ENCODE peak calls at places on chromosomes 7 and 10, in six cellular contexts. One of them, this sample, is unnamed.

GRCh38 chr7:155205368-155206285 is 92.1 kb upstream of the INSIG1 start:
- DNase-seq in BJ: peak; percentile 98
- DNase-seq in IMR-90: peak; percentile 99
- DNase-seq in testis: peak; percentile 75
- DNase-seq in heart left ventricle: peak; percentile 90
- DNase-seq in H9: peak; percentile 73
- DNase-seq in this sample: peak; percentile 72

GRCh38 chr7:116698930-116699722 is 27.1 kb downstream of the MET start:
- DNase-seq in BJ: no peak
- DNase-seq in IMR-90: no peak
- DNase-seq in testis: no peak
- DNase-seq in heart left ventricle: no peak
- DNase-seq in H9: no peak
- DNase-seq in this sample: no peak

GRCh38 chr7:133794490-133794889 is 332.6 kb upstream of the LRGUK start:
- DNase-seq in BJ: no peak
- DNase-seq in IMR-90: peak; percentile 11
- DNase-seq in testis: no peak
- DNase-seq in heart left ventricle: no peak
- DNase-seq in H9: no peak
- DNase-seq in this sample: no peak

GRCh38 chr10:69845574-69846251 is 44.0 kb downstream of the COL13A1 start:
- DNase-seq in BJ: no peak
- DNase-seq in IMR-90: peak; percentile 42
- DNase-seq in testis: peak; percentile 55
- DNase-seq in heart left ventricle: peak; percentile 73
- DNase-seq in H9: no peak
- DNase-seq in this sample: no peak

GRCh38 chr10:5305374-5305773 is 59.4 kb upstream of the UCN3 start:
- DNase-seq in BJ: peak; percentile 35
- DNase-seq in IMR-90: no peak
- DNase-seq in testis: no peak
- DNase-seq in heart left ventricle: no peak
- DNase-seq in H9: no peak
- DNase-seq in this sample: no peak

GRCh38 chr7:12210179-12211053 is 678 bp upstream of the TMEM106B start:
- DNase-seq in BJ: no peak
- DNase-seq in IMR-90: peak; percentile 8
- DNase-seq in testis: peak; percentile 51
- DNase-seq in heart left ventricle: no peak
- DNase-seq in H9: no peak
- DNase-seq in this sample: no peak

GRCh38 chr7:137266764-137267163 is 76.8 kb downstream of the PTN start:
- DNase-seq in BJ: no peak
- DNase-seq in IMR-90: no peak
- DNase-seq in testis: peak; percentile 25
- DNase-seq in heart left ventricle: no peak
- DNase-seq in H9: no peak
- DNase-seq in this sample: no peak

GRCh38 chr7:52782348-52782747 is 253.1 kb upstream of the POM121L12 start:
- DNase-seq in BJ: no peak
- DNase-seq in IMR-90: no peak
- DNase-seq in testis: no peak
- DNase-seq in heart left ventricle: no peak
- DNase-seq in H9: no peak
- DNase-seq in this sample: no peak

GRCh38 chr10:3197354-3198003 is 24.9 kb upstream of the PITRM1 start:
- DNase-seq in BJ: peak; percentile 62
- DNase-seq in IMR-90: peak; percentile 84
- DNase-seq in testis: peak; percentile 85
- DNase-seq in heart left ventricle: peak; percentile 90
- DNase-seq in H9: peak; percentile 87
- DNase-seq in this sample: peak; percentile 93

GRCh38 chr7:28239823-28240204 is 59.2 kb upstream of the JAZF1 start:
- DNase-seq in BJ: no peak
- DNase-seq in IMR-90: no peak
- DNase-seq in testis: no peak
- DNase-seq in heart left ventricle: no peak
- DNase-seq in H9: no peak
- DNase-seq in this sample: no peak

GRCh38 chr7:137328389-137329120 is 15.0 kb downstream of the PTN start:
- DNase-seq in BJ: no peak
- DNase-seq in IMR-90: peak; percentile 53
- DNase-seq in testis: no peak
- DNase-seq in heart left ventricle: no peak
- DNase-seq in H9: no peak
- DNase-seq in this sample: no peak

GRCh38 chr10:127702201-127702600 is 34.8 kb upstream of the FOXI2 start:
- DNase-seq in BJ: no peak
- DNase-seq in IMR-90: no peak
- DNase-seq in testis: no peak
- DNase-seq in heart left ventricle: no peak
- DNase-seq in H9: no peak
- DNase-seq in this sample: no peak

GRCh38 chr10:12950583-12951128 is 50.9 kb downstream of the CCDC3 start:
- DNase-seq in BJ: no peak
- DNase-seq in IMR-90: no peak
- DNase-seq in testis: no peak
- DNase-seq in heart left ventricle: no peak
- DNase-seq in H9: no peak
- DNase-seq in this sample: no peak

GRCh38 chr7:90973146-90973545 is 291.1 kb upstream of the FZD1 start:
- DNase-seq in BJ: no peak
- DNase-seq in IMR-90: peak; percentile 8
- DNase-seq in testis: no peak
- DNase-seq in heart left ventricle: no peak
- DNase-seq in H9: no peak
- DNase-seq in this sample: no peak

GRCh38 chr7:93014410-93014809 is 103.4 kb downstream of the SAMD9 start:
- DNase-seq in BJ: no peak
- DNase-seq in IMR-90: no peak
- DNase-seq in testis: no peak
- DNase-seq in heart left ventricle: no peak
- DNase-seq in H9: no peak
- DNase-seq in this sample: no peak

GRCh38 chr10:103933557-103934121 is 15.7 kb upstream of the STN1 start:
- DNase-seq in BJ: no peak
- DNase-seq in IMR-90: no peak
- DNase-seq in testis: peak; percentile 60
- DNase-seq in heart left ventricle: no peak
- DNase-seq in H9: no peak
- DNase-seq in this sample: no peak

GRCh38 chr10:91545817-91546216 is 87.1 kb downstream of the PPP1R3C start:
- DNase-seq in BJ: no peak
- DNase-seq in IMR-90: no peak
- DNase-seq in testis: no peak
- DNase-seq in heart left ventricle: no peak
- DNase-seq in H9: no peak
- DNase-seq in this sample: no peak

GRCh38 chr7:11648104-11648503 is 183.9 kb downstream of the THSD7A start:
- DNase-seq in BJ: no peak
- DNase-seq in IMR-90: no peak
- DNase-seq in testis: no peak
- DNase-seq in heart left ventricle: no peak
- DNase-seq in H9: no peak
- DNase-seq in this sample: no peak

GRCh38 chr7:152081088-152081487 is 55.6 kb downstream of the GALNT11 start:
- DNase-seq in BJ: no peak
- DNase-seq in IMR-90: no peak
- DNase-seq in testis: no peak
- DNase-seq in heart left ventricle: no peak
- DNase-seq in H9: no peak
- DNase-seq in this sample: no peak

GRCh38 chr7:156344595-156344994 is 296.0 kb upstream of the RNF32 start:
- DNase-seq in BJ: no peak
- DNase-seq in IMR-90: no peak
- DNase-seq in testis: no peak
- DNase-seq in heart left ventricle: no peak
- DNase-seq in H9: no peak
- DNase-seq in this sample: no peak

DNA sequence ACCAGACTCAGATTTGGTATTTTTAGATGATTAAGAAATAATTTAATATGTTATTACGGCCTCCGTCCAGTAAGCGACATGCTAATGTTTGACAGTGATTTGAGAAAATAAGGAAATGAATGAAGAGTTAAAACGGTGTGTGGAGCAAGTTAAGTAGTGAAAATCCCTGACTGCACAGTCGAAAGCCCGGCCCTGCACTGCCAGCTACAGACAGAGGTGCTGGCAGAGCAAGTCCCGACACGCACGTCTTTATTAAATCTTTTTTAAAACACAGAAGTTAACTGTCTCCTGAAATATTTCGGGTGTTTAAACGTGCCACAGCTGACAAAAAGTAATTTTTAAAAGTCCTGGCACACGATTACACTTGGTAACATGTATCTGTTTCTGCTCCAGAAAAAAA is 293.4 kb upstream of the RNF32 start:
- DNase-seq in BJ: no peak
- DNase-seq in IMR-90: no peak
- DNase-seq in testis: no peak
- DNase-seq in heart left ventricle: no peak
- DNase-seq in H9: no peak
- DNase-seq in this sample: no peak
- H3K27me3 ChIP-seq in BJ: no peaks in the 10 kb centered on the region
- H3K27me3 ChIP-seq in IMR-90: no peaks in the 10 kb centered on the region
- H3K27me3 ChIP-seq in testis: no peaks in the 10 kb centered on the region
- H3K27me3 ChIP-seq in heart left ventricle: no peaks in the 10 kb centered on the region
- H3K27me3 ChIP-seq in H9: no peaks in the 10 kb centered on the region
- H3K27me3 ChIP-seq in this sample: no peaks in the 10 kb centered on the region

GRCh38 chr10:49282306-49282705 is 16.7 kb upstream of the C10orf71 start:
- DNase-seq in BJ: no peak
- DNase-seq in IMR-90: no peak
- DNase-seq in testis: no peak
- DNase-seq in heart left ventricle: no peak
- DNase-seq in H9: no peak
- DNase-seq in this sample: peak; percentile 13
- H3K27me3 ChIP-seq in BJ: no peaks in the 10 kb centered on the region
- H3K27me3 ChIP-seq in IMR-90: peaks cover 37% of the 10 kb centered on the region
- H3K27me3 ChIP-seq in testis: no peaks in the 10 kb centered on the region
- H3K27me3 ChIP-seq in heart left ventricle: no peaks in the 10 kb centered on the region
- H3K27me3 ChIP-seq in H9: no peaks in the 10 kb centered on the region
- H3K27me3 ChIP-seq in this sample: no peaks in the 10 kb centered on the region

GRCh38 chr10:100755821-100756220 is 10.4 kb downstream of the PAX2 start:
- DNase-seq in BJ: no peak
- DNase-seq in IMR-90: no peak
- DNase-seq in testis: no peak
- DNase-seq in heart left ventricle: no peak
- DNase-seq in H9: no peak
- DNase-seq in this sample: no peak

GRCh38 chr10:100761191-100761590 is 15.8 kb downstream of the PAX2 start:
- DNase-seq in BJ: no peak
- DNase-seq in IMR-90: no peak
- DNase-seq in testis: no peak
- DNase-seq in heart left ventricle: no peak
- DNase-seq in H9: no peak
- DNase-seq in this sample: no peak

GRCh38 chr10:100763043-100763747 is 17.8 kb downstream of the PAX2 start:
- DNase-seq in BJ: no peak
- DNase-seq in IMR-90: no peak
- DNase-seq in testis: no peak
- DNase-seq in heart left ventricle: no peak
- DNase-seq in H9: no peak
- DNase-seq in this sample: no peak

GRCh38 chr10:100760726-100761125 is 15.3 kb downstream of the PAX2 start:
- DNase-seq in BJ: no peak
- DNase-seq in IMR-90: no peak
- DNase-seq in testis: no peak
- DNase-seq in heart left ventricle: no peak
- DNase-seq in H9: no peak
- DNase-seq in this sample: peak; percentile 70

GRCh38 chr10:100759331-100759730 is 13.9 kb downstream of the PAX2 start:
- DNase-seq in BJ: no peak
- DNase-seq in IMR-90: no peak
- DNase-seq in testis: no peak
- DNase-seq in heart left ventricle: no peak
- DNase-seq in H9: peak; percentile 54
- DNase-seq in this sample: peak; percentile 79
- H3K27me3 ChIP-seq in BJ: peaks cover 41% of the 10 kb centered on the region
- H3K27me3 ChIP-seq in IMR-90: peaks cover 69% of the 10 kb centered on the region
- H3K27me3 ChIP-seq in testis: no peaks in the 10 kb centered on the region
- H3K27me3 ChIP-seq in heart left ventricle: peaks cover 93% of the 10 kb centered on the region
- H3K27me3 ChIP-seq in H9: peaks cover 21% of the 10 kb centered on the region
- H3K27me3 ChIP-seq in this sample: peaks cover 77% of the 10 kb centered on the region

GRCh38 chr10:89269822-89270483 is 18.4 kb upstream of the LIPA start:
- DNase-seq in BJ: no peak
- DNase-seq in IMR-90: no peak
- DNase-seq in testis: no peak
- DNase-seq in heart left ventricle: no peak
- DNase-seq in H9: no peak
- DNase-seq in this sample: no peak

GRCh38 chr10:89275383-89275782 is 23.8 kb upstream of the LIPA start:
- DNase-seq in BJ: no peak
- DNase-seq in IMR-90: no peak
- DNase-seq in testis: no peak
- DNase-seq in heart left ventricle: no peak
- DNase-seq in H9: no peak
- DNase-seq in this sample: no peak

GRCh38 chr10:89271532-89271931 is 20.0 kb upstream of the LIPA start:
- DNase-seq in BJ: no peak
- DNase-seq in IMR-90: no peak
- DNase-seq in testis: no peak
- DNase-seq in heart left ventricle: no peak
- DNase-seq in H9: no peak
- DNase-seq in this sample: no peak

GRCh38 chr10:89274928-89275327 is 23.4 kb upstream of the LIPA start:
- DNase-seq in BJ: peak; percentile 54
- DNase-seq in IMR-90: no peak
- DNase-seq in testis: no peak
- DNase-seq in heart left ventricle: no peak
- DNase-seq in H9: no peak
- DNase-seq in this sample: no peak

DNA sequence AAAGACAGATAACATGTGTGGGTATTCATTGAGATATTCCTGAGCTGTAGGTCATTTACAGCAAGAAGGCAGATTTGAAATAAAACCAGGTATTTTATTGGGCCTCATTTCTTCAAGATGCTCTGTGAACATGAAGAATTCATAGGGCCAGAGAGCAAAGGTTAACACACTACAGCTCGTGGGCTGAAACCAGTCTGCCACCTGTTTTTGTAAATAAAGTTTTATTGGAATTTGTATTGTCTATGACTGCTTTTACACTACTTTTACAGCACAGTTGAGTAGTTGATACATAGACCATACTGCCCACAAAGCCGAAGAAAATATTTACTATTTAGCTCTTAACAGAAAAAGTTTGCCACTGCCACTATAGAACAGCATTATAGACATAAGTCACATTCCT is 22.1 kb upstream of the LIPA start:
- DNase-seq in BJ: no peak
- DNase-seq in IMR-90: no peak
- DNase-seq in testis: no peak
- DNase-seq in heart left ventricle: no peak
- DNase-seq in H9: no peak
- DNase-seq in this sample: no peak
- H3K27me3 ChIP-seq in BJ: no peaks in the 10 kb centered on the region
- H3K27me3 ChIP-seq in IMR-90: no peaks in the 10 kb centered on the region
- H3K27me3 ChIP-seq in testis: no peaks in the 10 kb centered on the region
- H3K27me3 ChIP-seq in heart left ventricle: no peaks in the 10 kb centered on the region
- H3K27me3 ChIP-seq in H9: no peaks in the 10 kb centered on the region
- H3K27me3 ChIP-seq in this sample: no peaks in the 10 kb centered on the region